ENCODE peak calls at places on chromosome 19, in ten cellular contexts. M is CD8-positive, alpha-beta T cell; Q is cardiac fibroblast; H is neural progenitor cell; I is astrocyte of the spinal cord; K is A549; C is sigmoid colon; D is foreskin fibroblast; V is fibroblast of lung; J is Panc1. X is an unnamed sample.

GRCh38 chr19:29620931-29621351 is 14.9 kb downstream of the POP4 start:
- DNase-seq in M (peak), Q (no peak), H (no peak), I (no peak), K (no peak), C (no peak), D (no peak), V (no peak), J (no peak), X (no peak)

GRCh38 chr19:3507371-3508120 is 1.4 kb downstream of the FZR1 start:
- DNase-seq in M (no peak), Q (peak), H (peak), I (no peak), K (no peak), C (no peak), D (peak), V (no peak), J (no peak), X (no peak)

GRCh38 chr19:45834970-45835369 is 19.9 kb upstream of the RSPH6A start:
- DNase-seq in M (no peak), Q (no peak), H (no peak), I (no peak), K (no peak), C (no peak), D (no peak), V (no peak), J (no peak), X (no peak)

GRCh38 chr19:34667349-34668076 is 9.4 kb downstream of the SCGB2B2 start:
- DNase-seq in M (no peak), Q (peak), H (no peak), I (peak), K (no peak), C (no peak), D (peak), V (peak), J (no peak), X (peak)

GRCh38 chr19:13441810-13442512 is 64.3 kb downstream of the CACNA1A start:
- DNase-seq in M (peak), Q (peak), H (peak), I (peak), K (no peak), C (no peak), D (peak), V (peak), J (no peak), X (peak)

GRCh38 chr19:29978139-29978538 is 36.1 kb downstream of the URI1 start:
- DNase-seq in M (no peak), Q (no peak), H (no peak), I (no peak), K (no peak), C (no peak), D (no peak), V (no peak), J (no peak), X (no peak)

GRCh38 chr19:48568345-48568886 is 16.4 kb downstream of the SULT2B1 start:
- DNase-seq in M (no peak), Q (peak), H (peak), I (peak), K (peak), C (peak), D (peak), V (peak), J (no peak), X (peak)

GRCh38 chr19:51514866-51515481 is 13.4 kb upstream of the SIGLEC12 start:
- DNase-seq in M (no peak), Q (peak), H (peak), I (peak), K (peak), C (no peak), D (peak), V (peak), J (peak), X (peak)

GRCh38 chr19:13018037-13018914 is 23.0 kb downstream of the NFIX start:
- DNase-seq in M (no peak), Q (no peak), H (peak), I (peak), K (no peak), C (peak), D (peak), V (peak), J (no peak), X (no peak)

GRCh38 chr19:47511128-47511517 is 3.7 kb downstream of the NAPA start:
- DNase-seq in M (no peak), Q (no peak), H (no peak), I (no peak), K (no peak), C (no peak), D (no peak), V (no peak), J (no peak), X (no peak)

GRCh38 chr19:51333836-51334460 is 8.0 kb downstream of the VSIG10L start:
- DNase-seq in M (no peak), Q (peak), H (no peak), I (no peak), K (no peak), C (no peak), D (no peak), V (no peak), J (no peak), X (peak)

GRCh38 chr19:54009440-54009839 is 18.0 kb downstream of the CACNG6 start:
- DNase-seq in M (no peak), Q (no peak), H (no peak), I (no peak), K (no peak), C (no peak), D (no peak), V (no peak), J (no peak), X (no peak)

GRCh38 chr19:14496029-14496848 is at the start of gene GIPC1:
- DNase-seq in M (peak), Q (peak), H (peak), I (peak), K (peak), C (peak), D (peak), V (peak), J (peak), X (peak)

GRCh38 chr19:56393119-56394012 is at the start of gene ZNF582:
- DNase-seq in M (peak), Q (peak), H (peak), I (peak), K (peak), C (peak), D (peak), V (peak), J (no peak), X (peak)

GRCh38 chr19:8304841-8305621 is 3.1 kb downstream of the CD320 start:
- DNase-seq in M (no peak), Q (no peak), H (peak), I (no peak), K (no peak), C (peak), D (no peak), V (no peak), J (no peak), X (peak)

GRCh38 chr19:43725468-43725867 is 9.6 kb downstream of the IRGC start:
- DNase-seq in M (no peak), Q (peak), H (no peak), I (no peak), K (no peak), C (no peak), D (no peak), V (no peak), J (no peak), X (no peak)

GRCh38 chr19:28619842-28620429 is 593.0 kb downstream of the UQCRFS1 start:
- DNase-seq in M (no peak), Q (no peak), H (no peak), I (no peak), K (no peak), C (no peak), D (no peak), V (no peak), J (no peak), X (no peak)

GRCh38 chr19:18429717-18430416 is 8.1 kb downstream of the ISYNA1 start:
- DNase-seq in M (no peak), Q (no peak), H (no peak), I (no peak), K (no peak), C (peak), D (no peak), V (no peak), J (no peak), X (peak)

GRCh38 chr19:18417250-18418033 is 1.8 kb upstream of the SSBP4 start:
- DNase-seq in M (no peak), Q (peak), H (peak), I (peak), K (no peak), C (peak), D (peak), V (peak), J (no peak), X (peak)

GRCh38 chr19:32743021-32743420 is 23.5 kb downstream of the TDRD12 start:
- DNase-seq in M (no peak), Q (no peak), H (no peak), I (no peak), K (no peak), C (no peak), D (no peak), V (no peak), J (no peak), X (no peak)

GRCh38 chr19:15631817-15632216 is 8.9 kb upstream of the CYP4F3 start:
- DNase-seq in M (peak), Q (peak), H (peak), I (no peak), K (peak), C (no peak), D (no peak), V (no peak), J (no peak), X (peak)

GRCh38 chr19:6711078-6711361 is 9.4 kb downstream of the C3 start:
- DNase-seq in M (no peak), Q (no peak), H (no peak), I (no peak), K (no peak), C (no peak), D (no peak), V (no peak), J (no peak), X (no peak)
- H3K4me3 ChIP-seq in M (no peak), Q (no peak), H (peak), I (no peak), K (no peak), C (no peak), D (no peak), V (no peak), J (no peak), X (no peak)

DNA sequence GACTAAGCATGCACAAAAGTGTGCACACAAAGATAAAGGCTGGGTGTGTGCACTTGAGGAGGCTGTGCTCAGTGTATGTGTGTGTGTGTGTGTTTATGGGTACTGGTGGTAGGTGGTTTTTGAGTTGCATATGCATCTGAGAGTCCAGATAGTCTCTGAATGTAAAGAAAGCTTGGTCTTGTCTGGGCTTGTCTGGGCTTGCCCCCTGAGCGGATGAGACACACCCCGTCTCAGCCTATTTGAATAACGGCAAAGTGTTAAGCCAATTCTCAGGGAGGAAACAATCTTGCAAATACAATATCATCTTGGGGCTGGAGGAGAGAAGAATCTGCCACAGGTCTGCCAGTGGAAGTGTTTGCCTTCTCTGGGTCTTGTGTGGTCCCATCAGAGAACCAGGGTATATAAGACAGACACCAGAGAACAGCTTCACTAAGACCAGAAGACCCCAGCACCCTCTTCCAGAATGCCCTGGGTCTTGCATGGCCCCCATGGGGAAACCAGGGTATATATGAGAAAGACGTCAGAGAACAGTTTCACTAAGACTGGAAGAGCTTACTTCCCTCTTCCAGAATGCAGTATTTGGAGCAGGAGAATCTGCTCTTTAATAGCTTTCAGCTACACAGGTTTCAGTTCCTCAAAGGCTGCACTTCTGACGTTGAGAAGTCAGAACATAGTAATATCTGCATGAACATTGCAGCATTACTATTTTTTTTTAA is 13.4 kb downstream of the CD70 start:
- DNase-seq in M (no peak), Q (no peak), H (no peak), I (no peak), K (no peak), C (no peak), D (no peak), V (peak), J (no peak), X (peak)
- H3K4me3 ChIP-seq in M (no peak), Q (no peak), H (no peak), I (no peak), K (no peak), C (no peak), D (no peak), V (no peak), J (no peak), X (peak)

GRCh38 chr19:708154-709141 is at the start of gene PALM:
- DNase-seq in M (no peak), Q (no peak), H (peak), I (no peak), K (no peak), C (peak), D (no peak), V (no peak), J (no peak), X (peak)

GRCh38 chr19:710767-711166 is 2.0 kb downstream of the PALM start:
- DNase-seq in M (no peak), Q (no peak), H (no peak), I (peak), K (no peak), C (no peak), D (no peak), V (no peak), J (no peak), X (no peak)

GRCh38 chr19:711224-711623 is 2.5 kb downstream of the PALM start:
- DNase-seq in M (no peak), Q (no peak), H (no peak), I (no peak), K (no peak), C (no peak), D (no peak), V (no peak), J (no peak), X (no peak)

GRCh38 chr19:709196-709964 is 645 bp downstream of the PALM start:
- DNase-seq in M (no peak), Q (no peak), H (peak), I (no peak), K (no peak), C (no peak), D (no peak), V (no peak), J (no peak), X (no peak)

GRCh38 chr19:709965-710714 is 1.4 kb downstream of the PALM start:
- DNase-seq in M (no peak), Q (no peak), H (peak), I (no peak), K (no peak), C (peak), D (no peak), V (no peak), J (no peak), X (no peak)
- H3K4me3 ChIP-seq in M (no peak), Q (peak), H (peak), I (peak), K (peak), C (peak), D (no peak), V (no peak), J (no peak), X (no peak)

GRCh38 chr19:58097349-58097748 is 682 bp downstream of the ZSCAN18 start:
- DNase-seq in M (no peak), Q (no peak), H (no peak), I (no peak), K (no peak), C (no peak), D (no peak), V (no peak), J (no peak), X (no peak)
- H3K4me3 ChIP-seq in M (peak), Q (peak), H (peak), I (peak), K (no peak), C (peak), D (peak), V (no peak), J (no peak), X (no peak)

DNA sequence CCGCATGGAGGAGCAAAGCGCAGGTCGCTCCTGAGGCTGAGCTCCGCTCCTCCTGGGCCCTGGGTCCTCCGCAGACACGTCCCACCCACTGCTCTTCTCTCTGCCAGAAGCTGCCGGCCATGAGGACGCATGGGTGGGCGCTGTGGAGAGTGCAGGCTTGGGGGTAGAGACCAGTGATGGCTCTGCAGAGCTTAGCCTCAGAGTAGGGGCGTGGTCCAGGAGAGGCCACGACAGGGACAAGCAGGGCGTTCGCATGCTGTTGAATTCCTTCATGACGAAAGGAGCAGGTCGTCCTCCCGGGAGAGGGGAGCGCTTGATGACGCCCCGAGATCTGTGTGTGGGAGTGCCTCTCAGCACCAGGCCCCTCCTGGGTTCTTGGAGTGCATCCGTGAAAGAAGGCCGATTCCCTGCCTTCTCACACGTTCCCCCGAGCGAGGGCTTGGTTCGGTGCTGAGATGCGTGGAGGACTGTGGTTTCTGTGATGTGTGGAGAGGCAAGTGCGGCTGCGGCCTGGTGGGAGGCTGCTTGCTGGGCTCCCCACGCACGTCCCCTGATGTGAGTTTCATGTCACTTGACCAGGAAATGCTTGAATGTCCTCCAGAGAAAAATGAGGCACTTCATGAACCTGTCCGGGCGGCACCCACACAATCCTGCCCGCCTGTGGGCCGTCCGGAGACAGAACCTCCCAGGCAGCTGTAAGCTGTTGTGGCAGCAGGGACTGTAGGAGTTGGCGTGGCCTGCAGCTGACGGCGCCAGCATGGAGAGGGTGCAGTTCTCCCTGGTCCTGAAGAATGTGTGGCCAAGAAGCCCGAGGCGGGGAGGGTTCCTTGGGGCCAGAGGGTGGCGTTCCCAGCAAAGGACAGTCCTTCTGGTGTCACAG is 4.5 kb downstream of the SF3A2 start:
- DNase-seq in M (no peak), Q (no peak), H (no peak), I (no peak), K (no peak), C (no peak), D (peak), V (no peak), J (no peak), X (no peak)
- H3K4me3 ChIP-seq in M (peak), Q (no peak), H (peak), I (no peak), K (no peak), C (peak), D (peak), V (peak), J (peak), X (no peak)

GRCh38 chr19:31303262-31303815 is 45.9 kb downstream of the TSHZ3 start:
- DNase-seq in M (no peak), Q (no peak), H (no peak), I (no peak), K (no peak), C (peak), D (no peak), V (no peak), J (no peak), X (no peak)
- H3K4me3 ChIP-seq in M (no peak), Q (no peak), H (no peak), I (no peak), K (no peak), C (no peak), D (no peak), V (no peak), J (no peak), X (no peak)

DNA sequence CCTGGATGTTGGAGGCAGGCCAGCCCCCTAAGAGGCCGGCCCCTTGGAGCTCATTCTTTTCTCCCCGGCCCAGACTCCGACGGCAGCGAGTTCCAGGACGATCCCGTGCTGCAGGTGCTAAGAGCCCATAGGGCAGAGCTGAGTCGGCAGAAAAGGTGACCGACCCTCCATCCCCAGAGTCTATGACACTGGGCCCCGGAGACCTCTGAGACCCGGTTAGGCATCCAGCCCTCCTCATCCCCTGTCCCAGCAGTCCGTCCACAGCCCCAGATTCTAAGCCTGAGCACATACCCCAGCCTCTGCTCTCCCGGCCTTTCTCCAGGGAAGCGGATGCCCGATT is 7.3 kb upstream of the ARHGAP33 start:
- DNase-seq in M (no peak), Q (no peak), H (no peak), I (no peak), K (no peak), C (no peak), D (no peak), V (no peak), J (no peak), X (no peak)
- H3K4me3 ChIP-seq in M (no peak), Q (no peak), H (no peak), I (no peak), K (no peak), C (no peak), D (no peak), V (no peak), J (no peak), X (no peak)

X was measured in NB4.